ENCODE peak calls at places on chromosomes 12 and 14, in four cellular contexts. Z is spleen; I is naive thymus-derived CD8-positive, alpha-beta T cell; X is left ventricle myocardium superior. G is an unnamed sample.

GRCh38 chr12:49188205-49188915 is 520 bp downstream of the TUBA1A start:
- DNase-seq in Z (peak; percentile 95), I (peak; percentile 89), X (peak; percentile 91), G (peak; percentile 78)

GRCh38 chr12:112836736-112837628 is 45.4 kb downstream of the RPH3A start:
- DNase-seq in Z (no peak), I (no peak), X (no peak), G (no peak)

GRCh38 chr12:94046626-94047410 is 101.6 kb upstream of the PLXNC1 start:
- DNase-seq in Z (no peak), I (no peak), X (no peak), G (no peak)

GRCh38 chr12:54631988-54632728 is 2.5 kb downstream of the LACRT start:
- DNase-seq in Z (no peak), I (no peak), X (no peak), G (no peak)

GRCh38 chr14:88248606-88249005 is 74.5 kb downstream of the KCNK10 start:
- DNase-seq in Z (no peak), I (no peak), X (no peak), G (no peak)

GRCh38 chr12:65821336-65821735 is 2.9 kb upstream of the HMGA2 start:
- DNase-seq in Z (no peak), I (no peak), X (no peak), G (no peak)

GRCh38 chr12:110856517-110856916 is 9.7 kb downstream of the CCDC63 start:
- DNase-seq in Z (no peak), I (no peak), X (no peak), G (no peak)

GRCh38 chr14:98906123-98906995 is 365.6 kb downstream of the BCL11B start:
- DNase-seq in Z (no peak), I (no peak), X (no peak), G (no peak)